ENCODE peak calls at places on chromosomes 11 and 22, in eight cellular contexts. G, C, A, L, I, M, E and U are unnamed samples.

GRCh38 chr11:56705784-56706396 is 7.0 kb downstream of the OR9G1 start:
- DNase-seq in E (no peak), A (peak), G (no peak), I (no peak), M (no peak), C (no peak), L (no peak), U (no peak)

GRCh38 chr22:20232237-20232598 is 35.9 kb downstream of the RTN4R start:
- DNase-seq in G (no peak), I (no peak), C (no peak), L (no peak), A (no peak), M (no peak), E (no peak), U (no peak)

GRCh38 chr11:16863382-16863781 is 124.9 kb downstream of the C11orf58 start:
- DNase-seq in M (no peak), A (no peak), L (no peak), E (no peak), G (no peak), I (no peak), C (no peak), U (no peak)

GRCh38 chr11:59773082-59773438 is 17.9 kb downstream of the STX3 start:
- DNase-seq in A (no peak), I (no peak), M (no peak), E (no peak), L (no peak), C (no peak), G (no peak), U (no peak)

GRCh38 chr11:67510023-67510345 is 2.0 kb upstream of the CDK2AP2 start:
- DNase-seq in I (no peak), C (no peak), A (no peak), L (no peak), E (no peak), G (no peak), M (no peak), U (no peak)

GRCh38 chr22:33476716-33477115 is 418.5 kb upstream of the SYN3 start:
- DNase-seq in M (no peak), I (no peak), E (no peak), L (no peak), G (peak), C (no peak), A (peak), U (no peak)

GRCh38 chr11:69490516-69490915 is 9.1 kb downstream of the LINC01488 start:
- DNase-seq in A (no peak), M (no peak), I (no peak), L (no peak), C (no peak), E (no peak), G (no peak), U (no peak)

GRCh38 chr22:46990937-46991520 is 228.6 kb downstream of the TBC1D22A start:
- DNase-seq in I (no peak), C (no peak), L (no peak), E (no peak), M (no peak), G (no peak), A (no peak), U (no peak)